ENCODE peak calls at places on chromosomes 1 and 21, in ten cellular contexts. T is HCT116, P is stomach, Q is IMR-90, U is body of pancreas, Z is tibial nerve, A is adrenal gland, Y is GM12878, V is thyroid gland, B is ovary. W is an unnamed sample. For H3K4me1, the result is how much of the 10 kb centered on the place peaks cover.

GRCh38 chr1:207499573-207499972 is 3.6 kb downstream of the CR1 start:
- DNase-seq in T (peak), A (peak), B (peak), Z (no peak), P (peak), Q (peak), Y (peak), U (peak), V (peak), W (peak)

GRCh38 chr1:1984560-1985070 is 19.0 kb downstream of the CFAP74 start:
- DNase-seq in P (no peak), B (no peak), A (no peak), T (no peak), Z (no peak), U (no peak), Q (no peak), V (no peak), Y (no peak), W (no peak)

GRCh38 chr1:16088996-16089395 is 15.5 kb upstream of the FAM131C start:
- DNase-seq in U (no peak), T (no peak), Y (no peak), P (no peak), A (no peak), V (no peak), Z (no peak), Q (peak), B (no peak), W (no peak)

GRCh38 chr1:198295975-198296374 is 139.2 kb downstream of the NEK7 start:
- DNase-seq in A (no peak), Y (no peak), T (no peak), B (no peak), Z (no peak), P (no peak), U (no peak), Q (no peak), V (no peak), W (no peak)

GRCh38 chr1:71339238-71339637 is 258.4 kb upstream of the ZRANB2 start:
- DNase-seq in V (no peak), T (no peak), A (no peak), Y (no peak), P (no peak), B (no peak), U (no peak), Z (no peak), Q (no peak), W (no peak)

GRCh38 chr1:92820024-92820423 is 11.8 kb upstream of the RPL5 start:
- DNase-seq in A (no peak), B (no peak), P (no peak), V (no peak), U (no peak), Z (no peak), Y (no peak), Q (peak), T (no peak), W (no peak)

GRCh38 chr1:99735852-99736251 is 30.6 kb downstream of the FRRS1 start:
- DNase-seq in A (no peak), Y (no peak), U (no peak), B (no peak), P (no peak), V (no peak), Z (no peak), Q (no peak), T (no peak), W (no peak)

GRCh38 chr21:36629061-36629460 is 69.9 kb upstream of the SIM2 start:
- DNase-seq in T (no peak), P (no peak), A (no peak), Z (no peak), Q (no peak), B (no peak), U (no peak), V (no peak), Y (no peak), W (no peak)

GRCh38 chr1:42784547-42784945 is 245 bp upstream of the TMEM269 start:
- DNase-seq in Y (no peak), Z (no peak), P (no peak), V (no peak), U (no peak), T (no peak), B (no peak), Q (no peak), A (no peak), W (no peak)

GRCh38 chr1:204725821-204726448 is 40.4 kb upstream of the LRRN2 start:
- DNase-seq in Q (no peak), V (no peak), Y (no peak), Z (no peak), B (no peak), T (peak), P (no peak), U (no peak), A (no peak), W (no peak)

GRCh38 chr1:45205000-45205909 is 1.1 kb downstream of the ZSWIM5 start:
- DNase-seq in P (peak), U (peak), A (peak), Y (no peak), Q (peak), Z (peak), V (peak), T (no peak), B (peak), W (no peak)

GRCh38 chr1:175192630-175193338 is at the start of gene KIAA0040:
- DNase-seq in Y (no peak), Z (peak), Q (no peak), B (peak), T (peak), U (peak), A (peak), V (peak), P (peak), W (no peak)

GRCh38 chr1:105632342-105633196 is 1423.9 kb upstream of the PRMT6 start:
- DNase-seq in Y (no peak), Q (no peak), B (no peak), A (no peak), P (no peak), V (no peak), U (no peak), T (no peak), Z (no peak), W (no peak)

GRCh38 chr1:63901094-63901493 is 127.3 kb downstream of the ROR1 start:
- DNase-seq in T (no peak), Q (no peak), B (no peak), A (no peak), Z (no peak), P (no peak), V (no peak), U (peak), Y (no peak), W (no peak)

GRCh38 chr1:163071381-163072255 is 2.5 kb downstream of the RGS4 start:
- DNase-seq in Z (peak), T (peak), Y (no peak), A (peak), P (peak), U (peak), B (no peak), V (peak), Q (peak), W (no peak)

GRCh38 chr1:183622013-183622412 is 13.6 kb downstream of the ARPC5 start:
- DNase-seq in A (no peak), Y (no peak), T (no peak), U (no peak), B (no peak), Q (no peak), V (no peak), Z (no peak), P (no peak), W (no peak)

GRCh38 chr1:15963363-15963967 is 12.4 kb downstream of the ZBTB17 start:
- DNase-seq in P (no peak), U (no peak), V (no peak), Z (no peak), A (no peak), Q (no peak), B (no peak), T (no peak), Y (no peak), W (no peak)

GRCh38 chr1:11720033-11720376 is 15.9 kb upstream of the AGTRAP start:
- DNase-seq in V (no peak), T (no peak), P (no peak), U (no peak), B (no peak), Y (no peak), Z (no peak), A (no peak), Q (no peak), W (no peak)
- H3K4me1 ChIP-seq in V (under half), T (under half), P (under half), U (under half), B (under half), Y (under half), Z (under half), A (under half), Q (under half), W (under half)

GRCh38 chr1:155978325-155978972 is at the start of gene ARHGEF2:
- DNase-seq in Q (peak), T (no peak), U (peak), Y (no peak), B (peak), A (peak), Z (peak), P (peak), V (peak), W (peak)
- TF ChIP-seq CTCF in Q (peak), T (peak), U (peak), Y (no peak), B (peak), A (no peak), Z (peak), P (no peak), V (peak), W (no peak)

GRCh38 chr1:84944767-84945486 is 51.9 kb upstream of the LPAR3 start:
- DNase-seq in A (peak), P (peak), Y (peak), T (peak), Q (peak), V (peak), U (peak), B (peak), Z (peak), W (no peak)
- TF ChIP-seq POLR2A in A (no peak), P (no peak), Y (no peak), T (no peak), Q (peak), V (no peak), U (peak), B (no peak), Z (no peak), W (no peak)

DNA sequence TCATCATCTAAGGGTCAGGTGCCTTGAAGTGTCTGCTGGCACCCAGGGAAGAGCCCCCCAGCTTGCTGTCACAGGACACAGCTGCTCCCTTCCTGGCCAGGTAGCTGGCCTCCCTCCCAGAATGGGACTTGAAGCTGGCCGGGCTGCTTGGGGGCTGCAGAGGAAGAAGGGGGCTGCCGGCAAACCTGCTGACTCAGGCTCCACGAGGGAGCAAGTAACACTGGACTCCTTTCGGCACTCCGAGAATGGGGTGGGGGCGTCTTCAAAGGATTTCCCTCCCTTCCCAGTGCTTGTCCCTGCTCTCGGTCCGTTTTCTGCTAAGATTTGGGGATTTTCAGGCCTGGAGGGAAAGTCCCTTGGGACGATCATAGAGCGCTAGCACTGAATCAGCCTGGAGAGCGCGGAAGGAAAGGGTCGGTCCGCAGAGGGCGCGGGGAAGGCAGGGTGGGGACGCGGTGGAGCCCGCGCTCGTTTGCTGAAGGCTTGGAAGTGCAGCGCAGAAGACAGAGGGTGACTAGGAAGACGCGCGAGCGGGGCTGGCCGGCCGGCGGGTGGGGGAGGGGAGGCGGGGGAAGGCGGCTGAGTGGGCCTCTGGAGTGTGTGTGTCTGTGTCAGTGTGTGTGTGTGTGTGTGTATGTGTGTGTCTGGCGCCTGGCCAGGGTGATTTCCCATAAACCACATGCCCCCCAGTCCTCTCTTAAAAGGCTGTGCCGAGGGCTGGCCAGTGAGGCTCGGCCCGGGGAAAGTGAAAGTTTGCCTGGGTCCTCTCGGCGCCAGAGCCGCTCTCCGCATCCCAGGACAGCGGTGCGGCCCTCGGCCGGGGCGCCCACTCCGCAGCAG is at the start of gene CSF1:
- DNase-seq in Q (peak), V (peak), T (no peak), U (peak), A (peak), Y (peak), P (peak), Z (peak), B (peak), W (peak)
- H3K4me1 ChIP-seq in Q (under half), V (under half), T (under half), U (under half), A (under half), Y (under half), P (half or more), Z (under half), B (under half), W (half or more)

GRCh38 chr1:27368872-27369703 is 2.3 kb upstream of the MAP3K6 start:
- DNase-seq in U (no peak), Z (no peak), B (no peak), Q (peak), T (no peak), Y (no peak), V (no peak), A (no peak), P (no peak), W (no peak)
- TF ChIP-seq CTCF in U (no peak), Z (peak), B (no peak), Q (peak), T (peak), Y (no peak), V (no peak), A (peak), P (no peak), W (no peak)

GRCh38 chr1:169484683-169485426 is 889 bp downstream of the SLC19A2 start:
- DNase-seq in Z (peak), A (peak), U (peak), Y (no peak), V (peak), T (no peak), Q (peak), B (peak), P (peak), W (no peak)

GRCh38 chr1:169485427-169486280 is at the start of gene SLC19A2:
- DNase-seq in Z (peak), Y (peak), B (peak), P (peak), V (peak), Q (peak), T (peak), A (peak), U (peak), W (peak)

GRCh38 chr1:169486281-169486904 is 649 bp upstream of the SLC19A2 start:
- DNase-seq in Y (no peak), B (no peak), T (no peak), Z (no peak), Q (peak), A (peak), V (peak), U (peak), P (no peak), W (no peak)

GRCh38 chr1:169484107-169484506 is 1.6 kb downstream of the SLC19A2 start:
- DNase-seq in A (no peak), Q (no peak), V (no peak), Y (no peak), U (no peak), B (no peak), Z (no peak), P (no peak), T (no peak), W (no peak)

DNA sequence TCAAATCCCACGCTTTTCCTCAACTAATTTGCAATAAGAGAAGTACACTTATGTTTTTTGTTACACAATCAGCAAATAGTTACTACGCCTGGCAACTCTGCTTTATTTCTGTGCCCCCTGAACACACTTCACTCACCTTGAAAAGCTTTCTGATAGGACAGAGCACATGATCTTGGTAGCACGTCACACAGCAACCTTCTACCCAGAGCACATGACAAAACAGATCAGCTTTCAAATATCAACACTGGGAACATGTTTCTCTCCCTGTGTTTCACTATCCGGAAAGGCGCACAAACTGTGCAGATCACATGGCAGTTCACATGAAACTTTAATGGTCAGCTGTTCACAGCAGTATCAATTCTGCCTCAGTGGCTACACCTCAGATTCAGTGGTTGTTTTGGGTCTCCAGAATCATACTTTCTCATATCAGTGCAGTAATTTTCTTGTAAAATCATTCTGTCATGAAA is 2.2 kb downstream of the SLC19A2 start:
- DNase-seq in P (peak), Q (peak), V (peak), B (peak), T (no peak), Z (no peak), Y (no peak), U (peak), A (peak), W (no peak)
- TF ChIP-seq POLR2A in P (no peak), Q (peak), V (no peak), B (no peak), T (no peak), Z (peak), Y (no peak), U (peak), A (no peak), W (no peak)